ENCODE peak calls at places on chromosomes 4 and X, in eight cellular contexts. M, H, K, B, V, N, I and J are unnamed samples.

GRCh38 chr4:11496313-11496956 is 67.7 kb upstream of the HS3ST1 start:
- DNase-seq in M (no peak), H (no peak), K (no peak), B (no peak), V (no peak), N (no peak), I (no peak), J (no peak)

GRCh38 chr4:81468685-81469084 is 3.0 kb downstream of the RASGEF1B start:
- DNase-seq in M (no peak), H (no peak), K (no peak), B (no peak), V (no peak), N (no peak), I (no peak), J (no peak)

GRCh38 chrX:72079607-72080006 is 52.1 kb downstream of the RTL5 start:
- DNase-seq in M (no peak), H (peak; percentile 87), K (no peak), B (no peak), V (no peak), N (no peak), I (no peak), J (peak; percentile 84)

GRCh38 chrX:25337841-25338240 is 322.1 kb upstream of the ARX start:
- DNase-seq in M (no peak), H (no peak), K (no peak), B (no peak), V (no peak), N (no peak), I (no peak), J (peak; percentile 40)

GRCh38 chr4:24315056-24315455 is 269.3 kb downstream of the DHX15 start:
- DNase-seq in M (no peak), H (no peak), K (no peak), B (no peak), V (no peak), N (no peak), I (no peak), J (no peak)

GRCh38 chr4:17265139-17265538 is 246.8 kb downstream of the QDPR start:
- DNase-seq in M (no peak), H (no peak), K (no peak), B (no peak), V (no peak), N (no peak), I (no peak), J (no peak)

GRCh38 chrX:153499876-153500275 is 5.1 kb downstream of the BGN start:
- DNase-seq in M (no peak), H (no peak), K (no peak), B (no peak), V (no peak), N (no peak), I (no peak), J (no peak)

GRCh38 chr4:59637596-59637995 is 1562.5 kb upstream of the ADGRL3 start:
- DNase-seq in M (no peak), H (no peak), K (no peak), B (no peak), V (no peak), N (no peak), I (no peak), J (no peak)

GRCh38 chr4:40846556-40846955 is 96.8 kb downstream of the NSUN7 start:
- DNase-seq in M (no peak), H (no peak), K (no peak), B (no peak), V (no peak), N (no peak), I (no peak), J (no peak)

GRCh38 chrX:31128849-31129248 is 57.0 kb upstream of the FTHL17 start:
- DNase-seq in M (no peak), H (peak; percentile 53), K (no peak), B (no peak), V (no peak), N (no peak), I (no peak), J (no peak)

GRCh38 chr4:5976921-5977320 is 41.3 kb downstream of the C4orf50 start:
- DNase-seq in M (no peak), H (no peak), K (no peak), B (no peak), V (no peak), N (no peak), I (no peak), J (no peak)

DNA sequence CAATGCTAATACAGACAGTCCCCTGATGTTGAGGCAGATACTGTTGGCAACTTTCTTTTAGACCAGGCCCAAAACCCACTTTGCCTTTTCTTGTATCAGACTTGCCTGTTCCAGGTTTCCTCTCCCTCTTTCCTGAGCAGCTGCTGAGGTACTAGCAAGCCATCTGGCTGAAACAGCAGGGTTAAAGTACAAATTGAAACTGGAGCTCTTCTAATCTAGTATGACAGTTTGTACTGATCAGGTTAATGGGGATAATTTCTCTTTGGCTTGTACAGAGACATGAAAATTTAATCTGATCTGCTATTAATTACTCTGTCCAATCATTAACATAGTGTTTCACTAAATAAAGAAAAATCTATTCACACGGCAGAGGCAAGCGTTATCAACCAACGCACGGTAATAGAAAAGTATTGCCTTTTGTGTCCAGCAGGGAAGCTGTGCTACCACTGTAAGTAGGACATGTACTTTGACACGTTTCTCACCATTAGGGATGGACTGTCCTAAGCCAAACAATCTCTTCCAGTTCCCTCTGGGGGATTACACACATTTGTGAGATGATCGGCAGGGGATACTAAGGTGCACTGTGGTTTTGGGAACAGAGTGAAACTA is 71.1 kb downstream of the IGSF1 start:
- DNase-seq in M (no peak), H (no peak), K (no peak), B (no peak), V (peak; percentile 1), N (no peak), I (no peak), J (no peak)
- TF ChIP-seq MAX in M (no peak), H (no peak), K (no peak), B (no peak), V (no peak), N (no peak), I (no peak), J (no peak)

DNA sequence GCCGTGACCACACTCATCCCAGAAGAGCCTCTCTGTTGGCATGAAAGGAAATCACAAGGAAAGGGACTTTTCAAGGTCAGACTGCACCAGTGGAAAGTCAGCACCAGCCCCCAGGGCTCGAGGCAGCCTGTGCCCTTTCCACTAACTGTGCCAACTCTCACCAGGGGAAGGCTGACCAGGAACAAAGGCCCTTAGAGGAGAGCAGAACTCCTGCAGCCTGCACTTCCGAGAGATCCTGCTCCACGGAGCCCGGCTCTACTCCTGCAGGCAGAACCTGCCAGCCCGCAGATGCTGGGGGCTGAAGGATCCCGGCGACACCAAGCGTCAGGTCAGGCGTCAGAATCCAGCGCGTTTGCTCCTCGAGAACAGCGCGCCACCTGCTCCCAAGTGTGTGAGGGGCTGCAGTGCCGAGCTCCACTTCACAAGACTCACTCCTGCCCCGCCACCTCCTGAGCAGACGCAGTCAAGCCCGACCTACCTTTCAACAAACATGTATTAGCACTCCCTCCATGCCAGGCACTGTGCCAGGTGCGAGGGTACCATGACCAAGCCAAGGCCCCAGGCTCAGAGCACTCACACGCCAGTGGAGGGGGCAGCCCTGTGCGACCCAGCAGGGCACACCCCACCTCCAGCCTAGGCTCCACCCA is 13.6 kb upstream of the HELT start:
- DNase-seq in M (no peak), H (no peak), K (no peak), B (no peak), V (no peak), N (no peak), I (no peak), J (no peak)
- H3K4me3 ChIP-seq in M (peak overlapping the region; percentile 38), H (no peak overlapping the region), K (peak overlapping the region; percentile 22), B (peak overlapping the region; percentile 55), V (no peak overlapping the region), N (no peak overlapping the region), I (no peak overlapping the region), J (no peak overlapping the region)

GRCh38 chrX:55908685-55909212 is 191.2 kb downstream of the RRAGB start:
- DNase-seq in M (no peak), H (peak; percentile 19), K (peak; percentile 12), B (peak; percentile 46), V (no peak), N (no peak), I (no peak), J (no peak)

DNA sequence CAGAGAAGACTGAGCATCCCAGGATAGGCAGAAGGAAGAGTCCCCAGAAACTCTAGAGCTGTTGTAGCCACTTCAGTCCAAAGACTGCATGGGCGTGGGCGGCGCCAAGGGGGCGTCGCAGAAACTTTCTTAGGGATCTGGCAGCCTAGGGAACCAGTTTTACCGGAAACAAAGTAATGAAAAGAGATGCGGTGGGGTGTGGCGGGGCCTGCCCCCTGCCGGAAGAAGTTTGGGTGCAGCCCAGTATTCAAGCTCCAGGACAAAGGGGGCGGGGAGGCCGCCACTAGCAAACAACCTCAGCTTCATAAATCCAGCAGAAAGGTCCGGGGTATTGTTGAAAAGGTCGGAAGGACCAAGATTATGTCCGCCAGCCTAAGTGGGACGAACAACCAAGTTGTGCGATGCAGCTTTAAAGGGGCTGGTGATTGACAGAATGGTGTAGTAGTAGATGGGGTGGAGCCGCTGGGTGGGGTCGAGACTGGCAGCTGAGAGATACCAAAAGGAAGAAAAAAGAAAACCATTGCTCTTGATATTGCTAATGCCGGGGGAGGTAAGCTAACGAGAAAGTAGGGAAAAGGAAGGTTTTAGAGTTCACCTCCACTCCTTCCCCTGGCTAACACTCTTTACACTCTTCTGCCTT is 190.5 kb downstream of the RRAGB start:
- DNase-seq in M (peak; percentile 38), H (peak; percentile 6), K (peak; percentile 4), B (peak; percentile 66), V (no peak), N (peak; percentile 25), I (no peak), J (no peak)
- TF ChIP-seq POLR2A in M (no peak), H (no peak), K (no peak), B (no peak), V (no peak), N (no peak), I (no peak), J (no peak)

DNA sequence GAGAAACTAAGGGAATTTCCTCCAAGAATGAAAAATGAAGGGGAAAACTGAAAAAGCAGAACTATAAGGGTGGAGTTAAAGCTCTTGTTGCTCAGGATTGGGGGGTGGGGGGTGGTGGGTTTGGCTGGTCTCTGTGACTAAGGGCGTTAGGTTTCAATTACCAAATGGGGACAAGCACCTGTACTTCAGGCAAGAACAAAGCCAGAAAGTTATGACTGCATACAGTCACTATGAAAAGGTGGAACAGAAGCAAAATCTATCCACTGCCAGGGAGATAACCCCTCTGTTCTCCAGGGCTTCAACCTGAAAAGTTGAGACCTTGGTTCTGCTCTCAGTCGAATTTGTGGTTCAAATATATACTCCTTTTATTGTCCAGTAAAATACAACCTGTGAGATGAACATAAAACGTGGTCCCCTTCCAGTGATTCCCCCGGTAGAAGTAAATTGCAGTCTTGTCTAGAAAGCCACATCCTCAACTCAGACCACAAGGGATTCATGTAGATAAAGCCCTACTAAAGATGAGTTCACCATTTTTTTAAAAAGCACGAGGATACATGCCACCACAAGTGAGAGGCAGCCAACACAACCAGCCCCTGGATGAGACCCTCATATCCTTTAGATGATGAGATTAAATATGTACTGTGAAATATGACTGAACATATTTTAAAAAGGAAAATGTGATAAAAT is 257.1 kb upstream of the RPS6KA3 start:
- DNase-seq in M (no peak), H (no peak), K (no peak), B (no peak), V (no peak), N (no peak), I (no peak), J (peak; percentile 35)
- TF ChIP-seq MAX in M (no peak), H (no peak), K (no peak), B (no peak), V (no peak), N (no peak), I (no peak), J (no peak)